ENCODE peak calls at places on chromosomes 3 and 15, in seven cellular contexts. T, H, I, C, M, U and D are unnamed samples.

GRCh38 chr15:90930861-90931629 is 1.3 kb downstream of the HDDC3 start:
- DNase-seq in U (no peak), C (peak), H (no peak), T (no peak), M (peak), I (no peak), D (peak)

GRCh38 chr3:155504682-155505081 is 211.2 kb upstream of the STRIT1 start:
- DNase-seq in T (no peak), U (no peak), C (no peak), M (no peak), H (no peak), I (no peak), D (no peak)

GRCh38 chr3:157559401-157559800 is 56.2 kb upstream of the VEPH1 start:
- DNase-seq in U (no peak), I (no peak), H (no peak), T (no peak), M (no peak), C (no peak), D (no peak)

GRCh38 chr3:57659004-57659672 is 33.7 kb downstream of the DENND6A start:
- DNase-seq in M (no peak), T (no peak), U (no peak), H (no peak), C (no peak), I (no peak), D (no peak)

GRCh38 chr3:169334994-169335393 is 328.5 kb downstream of the MECOM start:
- DNase-seq in T (no peak), I (no peak), C (no peak), U (no peak), M (no peak), H (no peak), D (no peak)

GRCh38 chr15:29014493-29014892 is 128.7 kb downstream of the APBA2 start:
- DNase-seq in I (no peak), C (no peak), M (no peak), H (no peak), U (no peak), T (no peak), D (no peak)

GRCh38 chr3:16917256-16917935 is 32.6 kb downstream of the PLCL2 start:
- DNase-seq in U (no peak), T (no peak), H (no peak), I (no peak), C (no peak), M (no peak), D (no peak)

GRCh38 chr3:78255403-78255802 is 1215.5 kb downstream of the ROBO2 start:
- DNase-seq in I (no peak), C (no peak), T (no peak), M (peak), U (peak), H (no peak), D (no peak)

GRCh38 chr15:32919749-32920414 is 202.1 kb downstream of the GREM1 start:
- DNase-seq in M (no peak), T (no peak), I (no peak), U (peak), H (no peak), C (no peak), D (peak)

GRCh38 chr15:29139540-29140459 is 129.8 kb downstream of the NSMCE3 start:
- DNase-seq in M (peak), I (peak), T (peak), C (peak), H (peak), U (no peak), D (peak)

GRCh38 chr3:94775746-94776145 is 712.9 kb downstream of the NSUN3 start:
- DNase-seq in H (no peak), U (no peak), I (no peak), M (no peak), T (no peak), C (no peak), D (no peak)

GRCh38 chr3:106687905-106688304 is 689.3 kb upstream of the CCDC54 start:
- DNase-seq in H (no peak), M (no peak), I (no peak), U (no peak), T (no peak), C (no peak), D (no peak)

GRCh38 chr15:39391230-39391629 is 189.6 kb upstream of the THBS1 start:
- DNase-seq in C (no peak), T (no peak), H (no peak), M (peak), I (no peak), U (no peak), D (peak)